ENCODE peak calls at places on chromosomes 7 and 10, in five cellular contexts. S is brain microvascular endothelial cell, R is heart right ventricle, N is bronchial epithelial cell, H is cardiac fibroblast. Y is an unnamed sample.
A peak's percentile ranks its signal among the peaks of the same experiment; 100 is the strongest.

GRCh38 chr7:77442631-77443420 is 26.7 kb upstream of the GSAP start:
- DNase-seq in S (peak; percentile 46), R (no peak), N (peak; percentile 91), H (peak; percentile 41), Y (no peak)

GRCh38 chr10:47415520-47416304 is 31.6 kb upstream of the ZNF488 start:
- DNase-seq in N (no peak), H (no peak), R (no peak), S (no peak), Y (no peak)

GRCh38 chr10:44369851-44370250 is 15.0 kb downstream of the CXCL12 start:
- DNase-seq in N (no peak), S (no peak), H (no peak), R (no peak), Y (no peak)

GRCh38 chr10:102159051-102159597 is 6.9 kb downstream of the NOLC1 start:
- DNase-seq in H (no peak), S (peak; percentile 58), R (no peak), N (no peak), Y (no peak)

GRCh38 chr10:113646337-113647201 is 17.3 kb downstream of the NRAP start:
- DNase-seq in H (no peak), S (no peak), N (no peak), R (no peak), Y (no peak)

GRCh38 chr10:15804109-15804508 is 56.2 kb downstream of the MINDY3 start:
- DNase-seq in N (no peak), H (no peak), R (no peak), S (no peak), Y (no peak)

GRCh38 chr10:123848564-123849457 is 42.8 kb downstream of the CPXM2 start:
- DNase-seq in R (no peak), H (no peak), N (no peak), S (no peak), Y (no peak)

GRCh38 chr7:12296051-12296570 is 85.0 kb downstream of the TMEM106B start:
- DNase-seq in S (no peak), N (peak; percentile 56), H (no peak), R (no peak), Y (no peak)

GRCh38 chr7:19920705-19921104 is 147.3 kb upstream of the TMEM196 start:
- DNase-seq in S (no peak), R (no peak), H (no peak), N (no peak), Y (no peak)

GRCh38 chr7:111363099-111363498 is 199.2 kb downstream of the IMMP2L start:
- DNase-seq in R (no peak), S (peak; percentile 43), H (peak; percentile 41), N (no peak), Y (no peak)

GRCh38 chr7:31603076-31603475 is 83.9 kb upstream of the PPP1R17 start:
- DNase-seq in R (no peak), N (no peak), S (no peak), H (no peak), Y (no peak)

GRCh38 chr7:15921576-15921975 is 235.1 kb upstream of the MEOX2 start:
- DNase-seq in S (peak; percentile 9), H (peak; percentile 30), R (no peak), N (peak; percentile 71), Y (no peak)

GRCh38 chr10:80487422-80487785 is 33.3 kb downstream of the TSPAN14 start:
- DNase-seq in N (no peak), H (no peak), S (no peak), R (no peak), Y (no peak)

GRCh38 chr7:98902523-98902922 is 24.2 kb downstream of the TRRAP start:
- DNase-seq in H (no peak), R (no peak), S (no peak), N (no peak), Y (no peak)

GRCh38 chr7:137462074-137462715 is 118.7 kb upstream of the PTN start:
- DNase-seq in H (peak; percentile 34), R (no peak), N (peak; percentile 62), S (peak; percentile 49), Y (no peak)

GRCh38 chr7:148806187-148806586 is 77.9 kb downstream of the EZH2 start:
- DNase-seq in N (no peak), H (no peak), S (no peak), R (no peak), Y (no peak)

GRCh38 chr10:133089461-133089800 is 1.7 kb downstream of the ADGRA1 start:
- DNase-seq in R (no peak), S (no peak), H (no peak), N (no peak), Y (no peak)

GRCh38 chr7:13641699-13642098 is 347.8 kb downstream of the ETV1 start:
- DNase-seq in S (peak; percentile 85), N (peak; percentile 10), H (peak; percentile 48), R (no peak), Y (no peak)

GRCh38 chr10:124725791-124726190 is 18.4 kb downstream of the FAM53B start:
- DNase-seq in S (no peak), R (no peak), N (no peak), H (no peak), Y (no peak)

GRCh38 chr7:158366346-158366745 is 221.3 kb downstream of the PTPRN2 start:
- DNase-seq in H (no peak), N (no peak), R (no peak), S (no peak), Y (no peak)

GRCh38 chr10:83182076-83182475 is 957.2 kb upstream of the GHITM start:
- DNase-seq in R (no peak), S (no peak), H (no peak), N (no peak), Y (no peak)

GRCh38 chr10:29841724-29842649 is 207.2 kb upstream of the SVIL start:
- DNase-seq in N (peak; percentile 62), H (no peak), S (peak; percentile 41), R (peak; percentile 57), Y (no peak)
- TF ChIP-seq CTCF in N (no peak), H (no peak), S (peak; percentile 5), R (no peak), Y (no peak)

GRCh38 chr7:27196287-27196739 is 3.6 kb downstream of the HOXA13 start:
- DNase-seq in H (peak; percentile 82), S (peak; percentile 67), N (peak; percentile 60), R (peak; percentile 83), Y (peak; percentile 98)
- TF ChIP-seq CTCF in H (peak; percentile 74), S (peak; percentile 84), N (peak; percentile 75), R (peak; percentile 37), Y (no peak)

GRCh38 chr10:73871915-73872710 is 2.2 kb downstream of the CAMK2G start:
- DNase-seq in R (no peak), H (no peak), S (peak; percentile 27), N (no peak), Y (no peak)
- TF ChIP-seq CTCF in R (no peak), H (peak; percentile 31), S (peak; percentile 63), N (peak; percentile 43), Y (no peak)

GRCh38 chr10:85786401-85786899 is 580.1 kb downstream of the GRID1 start:
- DNase-seq in R (no peak), S (no peak), N (peak; percentile 5), H (no peak), Y (no peak)
- TF ChIP-seq CTCF in R (peak; percentile 25), S (no peak), N (peak; percentile 48), H (no peak), Y (no peak)

DNA sequence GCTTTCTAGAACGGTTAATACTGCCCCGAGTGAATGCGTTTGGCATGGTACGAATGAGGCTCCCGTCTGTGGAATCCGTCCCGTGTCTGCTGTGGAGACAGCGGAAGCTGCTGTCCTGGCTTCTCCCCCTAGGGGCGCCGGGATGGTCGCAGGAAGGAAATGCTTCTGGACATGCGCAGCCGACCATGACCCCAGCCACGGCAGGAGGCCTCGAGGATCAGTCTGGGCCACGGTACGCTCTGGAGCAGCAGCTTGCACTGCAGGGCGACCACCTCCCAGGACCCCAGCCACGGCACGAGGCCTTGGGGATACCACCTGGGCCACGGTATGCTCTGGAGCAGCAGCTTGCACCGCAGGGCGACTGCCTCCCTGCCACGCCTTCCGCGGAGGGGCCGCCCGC is 107.9 kb downstream of the CYTH3 start:
- DNase-seq in R (peak; percentile 61), H (no peak), S (peak; percentile 65), N (no peak), Y (no peak)
- TF ChIP-seq CTCF in R (no peak), H (peak; percentile 38), S (peak; percentile 73), N (peak; percentile 5), Y (no peak)

DNA sequence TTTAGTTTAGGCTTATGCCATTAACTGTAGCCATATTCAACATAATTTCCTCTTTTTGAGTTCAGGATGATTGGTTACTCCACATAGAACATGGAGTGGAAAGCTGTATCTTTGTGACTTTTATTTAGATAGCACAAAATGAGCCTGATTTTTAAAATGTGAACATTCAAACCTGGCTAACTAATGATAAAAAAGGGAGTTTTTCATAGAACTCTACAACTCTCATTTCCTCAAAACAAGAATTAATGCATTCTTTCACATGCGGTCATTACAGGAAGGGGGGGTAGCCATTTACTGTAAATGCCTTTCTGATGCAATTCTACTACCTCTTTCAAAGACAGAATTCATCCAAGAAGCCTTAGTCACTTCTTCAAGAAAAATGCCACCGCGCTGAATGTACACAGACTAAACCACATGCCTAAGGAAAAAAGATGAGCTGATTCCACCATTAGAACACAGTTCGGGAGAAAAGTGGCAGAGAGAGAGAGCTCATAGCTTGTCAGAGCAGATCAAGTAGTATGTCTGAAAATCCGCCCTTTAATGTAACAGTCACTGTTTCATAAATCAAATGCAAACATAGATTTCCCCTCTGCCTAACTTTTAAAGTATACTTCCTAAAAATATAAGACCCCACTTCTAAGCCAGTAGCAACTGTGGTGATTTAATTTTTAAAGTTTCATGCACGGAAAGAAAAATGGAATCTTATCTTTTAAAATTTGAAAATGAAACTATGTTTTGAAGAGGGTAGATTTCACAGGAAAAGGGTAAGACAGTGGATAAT is 226.4 kb upstream of the KLF14 start:
- DNase-seq in S (peak; percentile 97), H (peak; percentile 97), N (peak; percentile 99), R (no peak), Y (no peak)
- TF ChIP-seq CTCF in S (no peak), H (no peak), N (no peak), R (no peak), Y (no peak)